ENCODE peak calls at places on chromosomes 12 and 14, in eight cellular contexts. T is HepG2, X is left lung, V is sigmoid colon, W is SK-N-SH, O is right atrium auricular region, I is heart right ventricle, Z is A549. D is an unnamed sample.

GRCh38 chr14:106845286-106846087 is 1319.1 kb downstream of the TMEM121 start:
- DNase-seq in T (peak; percentile 97), X (peak; percentile 54), V (no peak), W (peak; percentile 19), O (no peak), I (no peak), Z (peak; percentile 62), D (peak; percentile 76)

GRCh38 chr12:122203301-122203967 is at the start of gene B3GNT4:
- DNase-seq in T (no peak), X (peak; percentile 69), V (no peak), W (peak; percentile 85), O (no peak), I (peak; percentile 24), Z (peak; percentile 79), D (peak; percentile 88)

GRCh38 chr14:76500011-76500410 is 124.1 kb downstream of the ESRRB start:
- DNase-seq in T (no peak), X (no peak), V (peak; percentile 41), W (no peak), O (no peak), I (peak; percentile 30), Z (no peak), D (no peak)

GRCh38 chr12:96399081-96399918 is 939 bp downstream of the CDK17 start:
- DNase-seq in T (peak; percentile 10), X (peak; percentile 85), V (peak; percentile 89), W (peak; percentile 79), O (peak; percentile 82), I (peak; percentile 79), Z (peak; percentile 70), D (peak; percentile 89)

GRCh38 chr12:95548056-95548538 is 3.2 kb downstream of the USP44 start:
- DNase-seq in T (no peak), X (peak; percentile 38), V (peak; percentile 71), W (peak; percentile 72), O (no peak), I (no peak), Z (no peak), D (peak; percentile 74)

GRCh38 chr12:52156757-52157565 is 34.9 kb downstream of the KRT80 start:
- DNase-seq in T (peak; percentile 41), X (peak; percentile 67), V (peak; percentile 84), W (peak; percentile 92), O (peak; percentile 76), I (peak; percentile 77), Z (peak; percentile 81), D (peak; percentile 88)

GRCh38 chr12:26647091-26647490 is 185.9 kb downstream of the ITPR2 start:
- DNase-seq in T (no peak), X (no peak), V (no peak), W (no peak), O (no peak), I (no peak), Z (no peak), D (no peak)

GRCh38 chr14:24353551-24354529 is 14.0 kb upstream of the RIPK3 start:
- DNase-seq in T (peak; percentile 72), X (no peak), V (no peak), W (no peak), O (no peak), I (no peak), Z (no peak), D (no peak)

GRCh38 chr12:50520345-50520744 is 15.6 kb downstream of the DIP2B start:
- DNase-seq in T (no peak), X (no peak), V (no peak), W (no peak), O (no peak), I (no peak), Z (no peak), D (no peak)
- H3K4me3 ChIP-seq in T (no peak overlapping the region), X (no peak overlapping the region), V (no peak overlapping the region), W (no peak overlapping the region), O (no peak overlapping the region), I (no peak overlapping the region), Z (no peak overlapping the region), D (no peak overlapping the region)

GRCh38 chr14:64289571-64289970 is 4.6 kb downstream of the ESR2 start:
- DNase-seq in T (no peak), X (no peak), V (no peak), W (no peak), O (no peak), I (no peak), Z (no peak), D (no peak)

GRCh38 chr14:64296561-64296960 is 2.4 kb upstream of the ESR2 start:
- DNase-seq in T (no peak), X (no peak), V (no peak), W (no peak), O (no peak), I (no peak), Z (no peak), D (no peak)

GRCh38 chr14:64292197-64292596 is 2.0 kb downstream of the ESR2 start:
- DNase-seq in T (no peak), X (no peak), V (no peak), W (no peak), O (no peak), I (no peak), Z (no peak), D (no peak)

GRCh38 chr14:64294672-64295413 is 672 bp upstream of the ESR2 start:
- DNase-seq in T (peak; percentile 33), X (peak; percentile 81), V (peak; percentile 70), W (peak; percentile 75), O (no peak), I (peak; percentile 66), Z (peak; percentile 84), D (peak; percentile 93)

GRCh38 chr14:64293976-64294671 is at the start of gene ESR2:
- DNase-seq in T (no peak), X (peak; percentile 47), V (no peak), W (peak; percentile 78), O (no peak), I (no peak), Z (peak; percentile 15), D (peak; percentile 65)
- TF ChIP-seq CTCF in T (no peak), X (no peak), V (no peak), W (peak; percentile 29), O (peak; percentile 30), I (peak; percentile 31), Z (no peak), D (no peak)

GRCh38 chr12:53728206-53728605 is 954 bp upstream of the CALCOCO1 start:
- DNase-seq in T (no peak), X (no peak), V (no peak), W (no peak), O (no peak), I (no peak), Z (no peak), D (no peak)

GRCh38 chr12:53726342-53726741 is 910 bp downstream of the CALCOCO1 start:
- DNase-seq in T (peak; percentile 38), X (no peak), V (no peak), W (no peak), O (no peak), I (no peak), Z (no peak), D (no peak)

GRCh38 chr12:53725824-53726223 is 1.4 kb downstream of the CALCOCO1 start:
- DNase-seq in T (no peak), X (peak; percentile 50), V (no peak), W (no peak), O (no peak), I (no peak), Z (no peak), D (peak; percentile 65)

GRCh38 chr12:53726946-53727309 is 324 bp downstream of the CALCOCO1 start:
- DNase-seq in T (no peak), X (no peak), V (no peak), W (no peak), O (no peak), I (peak; percentile 24), Z (peak; percentile 38), D (no peak)

DNA sequence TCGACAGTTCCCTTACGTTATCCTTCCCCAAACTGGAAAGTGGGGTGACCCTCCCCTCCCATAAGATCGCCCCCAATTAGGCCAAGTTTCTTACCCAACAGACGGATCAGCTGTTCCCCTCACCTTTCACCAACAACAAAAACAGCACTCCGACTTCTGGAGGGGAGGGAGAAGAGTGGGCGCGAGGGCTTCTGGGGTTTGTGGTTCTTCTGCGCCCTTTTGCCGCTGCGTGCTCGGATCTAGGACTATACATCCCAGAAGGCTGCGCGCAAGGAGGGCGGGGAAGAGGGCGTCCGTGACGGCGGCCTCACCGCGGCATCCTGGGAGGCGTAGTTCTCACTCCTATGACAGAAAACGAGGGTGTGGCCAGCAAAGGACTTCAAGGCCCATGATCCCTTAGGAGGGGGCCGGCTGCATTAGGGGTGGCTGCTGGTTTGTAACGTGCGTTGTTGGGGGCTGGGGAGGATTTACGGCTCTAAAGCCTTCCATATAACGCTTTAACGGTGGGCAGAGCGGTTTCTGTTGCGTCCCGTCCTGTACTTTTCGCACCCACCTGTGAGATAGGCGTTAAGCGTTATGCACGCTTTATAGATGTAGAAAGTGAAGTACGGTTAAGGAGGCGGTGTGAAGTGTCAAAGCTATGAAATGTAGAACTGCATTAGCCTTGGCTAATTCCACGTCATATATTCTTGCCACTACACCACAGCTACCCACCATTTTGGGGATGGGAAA is at the start of gene CALCOCO1:
- DNase-seq in T (peak; percentile 95), X (peak; percentile 99), V (peak; percentile 99), W (peak; percentile 96), O (peak; percentile 98), I (peak; percentile 98), Z (peak; percentile 99), D (peak; percentile 99)
- H3K27ac ChIP-seq in T (peak within 1 kb of the TSS; percentile 10), X (peak within 1 kb of the TSS; percentile 79), V (peak within 1 kb of the TSS; percentile 74), W (peak within 1 kb of the TSS; percentile 79), O (peak within 1 kb of the TSS; percentile 76), I (peak within 1 kb of the TSS; percentile 74), Z (peak within 1 kb of the TSS; percentile 72), D (peak within 1 kb of the TSS; percentile 88)

GRCh38 chr12:114680498-114681148 is 3.4 kb downstream of the TBX3 start:
- DNase-seq in T (no peak), X (no peak), V (no peak), W (no peak), O (no peak), I (no peak), Z (no peak), D (no peak)
- H3K4me3 ChIP-seq in T (peak overlapping the region; percentile 97), X (peak overlapping the region; percentile 49), V (peak overlapping the region; percentile 60), W (peak overlapping the region; percentile 78), O (peak overlapping the region; percentile 67), I (peak overlapping the region; percentile 81), Z (peak overlapping the region; percentile 57), D (peak overlapping the region; percentile 52)

GRCh38 chr12:112418596-112419268 is at the start of gene PTPN11:
- DNase-seq in T (peak; percentile 55), X (peak; percentile 90), V (peak; percentile 93), W (peak; percentile 96), O (peak; percentile 82), I (peak; percentile 89), Z (peak; percentile 64), D (peak; percentile 95)

GRCh38 chr12:112418248-112418595 is 525 bp upstream of the PTPN11 start:
- DNase-seq in T (no peak), X (no peak), V (no peak), W (no peak), O (no peak), I (no peak), Z (no peak), D (no peak)

GRCh38 chr12:112420740-112421139 is 2.0 kb downstream of the PTPN11 start:
- DNase-seq in T (no peak), X (no peak), V (no peak), W (no peak), O (no peak), I (no peak), Z (no peak), D (no peak)

GRCh38 chr12:112421363-112421762 is 2.6 kb downstream of the PTPN11 start:
- DNase-seq in T (no peak), X (no peak), V (no peak), W (no peak), O (no peak), I (no peak), Z (no peak), D (no peak)

GRCh38 chr12:112419269-112420133 is 754 bp downstream of the PTPN11 start:
- DNase-seq in T (peak; percentile 59), X (peak; percentile 58), V (peak; percentile 89), W (no peak), O (peak; percentile 81), I (peak; percentile 65), Z (peak; percentile 58), D (peak; percentile 87)
- TF ChIP-seq CTCF in T (no peak), X (peak; percentile 3), V (no peak), W (peak; percentile 39), O (no peak), I (peak; percentile 0), Z (peak; percentile 42), D (no peak)

D was measured in upper lobe of right lung.